ENCODE peak calls at places on chromosomes 4 and X, in nine cellular contexts. One of them, this sample, is unnamed.

GRCh38 chr4:38621004-38621684 is 42.9 kb upstream of the KLF3 start:
- DNase-seq in GM12878: no peak
- DNase-seq in stomach: peak
- DNase-seq in K562: peak
- DNase-seq in A549: peak
- DNase-seq in tibial nerve: peak
- DNase-seq in sigmoid colon: no peak
- DNase-seq in ovary: no peak
- DNase-seq in SK-N-SH: no peak
- DNase-seq in this sample: no peak

GRCh38 chrX:121365572-121366161 is 318.3 kb downstream of the GLUD2 start:
- DNase-seq in GM12878: no peak
- DNase-seq in stomach: no peak
- DNase-seq in K562: no peak
- DNase-seq in A549: no peak
- DNase-seq in tibial nerve: no peak
- DNase-seq in sigmoid colon: no peak
- DNase-seq in ovary: no peak
- DNase-seq in SK-N-SH: no peak
- DNase-seq in this sample: no peak

GRCh38 chrX:130560558-130560957 is 158.8 kb downstream of the RBMX2 start:
- DNase-seq in GM12878: no peak
- DNase-seq in stomach: no peak
- DNase-seq in K562: no peak
- DNase-seq in A549: no peak
- DNase-seq in tibial nerve: no peak
- DNase-seq in sigmoid colon: no peak
- DNase-seq in ovary: no peak
- DNase-seq in SK-N-SH: no peak
- DNase-seq in this sample: no peak

GRCh38 chrX:83966347-83966746 is 105.4 kb downstream of the CYLC1 start:
- DNase-seq in GM12878: no peak
- DNase-seq in stomach: no peak
- DNase-seq in K562: no peak
- DNase-seq in A549: no peak
- DNase-seq in tibial nerve: no peak
- DNase-seq in sigmoid colon: no peak
- DNase-seq in ovary: no peak
- DNase-seq in SK-N-SH: no peak
- DNase-seq in this sample: no peak

GRCh38 chrX:31981546-31982062 is 909.8 kb upstream of the FTHL17 start:
- DNase-seq in GM12878: no peak
- DNase-seq in stomach: no peak
- DNase-seq in K562: no peak
- DNase-seq in A549: no peak
- DNase-seq in tibial nerve: no peak
- DNase-seq in sigmoid colon: no peak
- DNase-seq in ovary: no peak
- DNase-seq in SK-N-SH: no peak
- DNase-seq in this sample: no peak

GRCh38 chr4:41098093-41098492 is 116.2 kb downstream of the APBB2 start:
- DNase-seq in GM12878: no peak
- DNase-seq in stomach: no peak
- DNase-seq in K562: no peak
- DNase-seq in A549: no peak
- DNase-seq in tibial nerve: no peak
- DNase-seq in sigmoid colon: no peak
- DNase-seq in ovary: no peak
- DNase-seq in SK-N-SH: no peak
- DNase-seq in this sample: no peak

GRCh38 chrX:25191403-25191802 is 175.6 kb upstream of the ARX start:
- DNase-seq in GM12878: no peak
- DNase-seq in stomach: no peak
- DNase-seq in K562: peak
- DNase-seq in A549: peak
- DNase-seq in tibial nerve: no peak
- DNase-seq in sigmoid colon: no peak
- DNase-seq in ovary: no peak
- DNase-seq in SK-N-SH: no peak
- DNase-seq in this sample: no peak

GRCh38 chr4:10773656-10774055 is 89.1 kb upstream of the CLNK start:
- DNase-seq in GM12878: no peak
- DNase-seq in stomach: no peak
- DNase-seq in K562: no peak
- DNase-seq in A549: no peak
- DNase-seq in tibial nerve: no peak
- DNase-seq in sigmoid colon: no peak
- DNase-seq in ovary: no peak
- DNase-seq in SK-N-SH: no peak
- DNase-seq in this sample: no peak

GRCh38 chrX:20545538-20545937 is 278.8 kb upstream of the RPS6KA3 start:
- DNase-seq in GM12878: no peak
- DNase-seq in stomach: no peak
- DNase-seq in K562: no peak
- DNase-seq in A549: no peak
- DNase-seq in tibial nerve: no peak
- DNase-seq in sigmoid colon: no peak
- DNase-seq in ovary: no peak
- DNase-seq in SK-N-SH: no peak
- DNase-seq in this sample: no peak

GRCh38 chrX:20620301-20620700 is 353.6 kb upstream of the RPS6KA3 start:
- DNase-seq in GM12878: no peak
- DNase-seq in stomach: no peak
- DNase-seq in K562: no peak
- DNase-seq in A549: peak
- DNase-seq in tibial nerve: no peak
- DNase-seq in sigmoid colon: no peak
- DNase-seq in ovary: no peak
- DNase-seq in SK-N-SH: no peak
- DNase-seq in this sample: no peak

GRCh38 chrX:131747173-131747572 is 203.3 kb downstream of the OR13H1 start:
- DNase-seq in GM12878: peak
- DNase-seq in stomach: peak
- DNase-seq in K562: no peak
- DNase-seq in A549: peak
- DNase-seq in tibial nerve: no peak
- DNase-seq in sigmoid colon: peak
- DNase-seq in ovary: peak
- DNase-seq in SK-N-SH: peak
- DNase-seq in this sample: no peak

GRCh38 chr4:156790866-156791265 is 180.7 kb downstream of the PDGFC start:
- DNase-seq in GM12878: no peak
- DNase-seq in stomach: no peak
- DNase-seq in K562: no peak
- DNase-seq in A549: no peak
- DNase-seq in tibial nerve: no peak
- DNase-seq in sigmoid colon: no peak
- DNase-seq in ovary: no peak
- DNase-seq in SK-N-SH: no peak
- DNase-seq in this sample: no peak

DNA sequence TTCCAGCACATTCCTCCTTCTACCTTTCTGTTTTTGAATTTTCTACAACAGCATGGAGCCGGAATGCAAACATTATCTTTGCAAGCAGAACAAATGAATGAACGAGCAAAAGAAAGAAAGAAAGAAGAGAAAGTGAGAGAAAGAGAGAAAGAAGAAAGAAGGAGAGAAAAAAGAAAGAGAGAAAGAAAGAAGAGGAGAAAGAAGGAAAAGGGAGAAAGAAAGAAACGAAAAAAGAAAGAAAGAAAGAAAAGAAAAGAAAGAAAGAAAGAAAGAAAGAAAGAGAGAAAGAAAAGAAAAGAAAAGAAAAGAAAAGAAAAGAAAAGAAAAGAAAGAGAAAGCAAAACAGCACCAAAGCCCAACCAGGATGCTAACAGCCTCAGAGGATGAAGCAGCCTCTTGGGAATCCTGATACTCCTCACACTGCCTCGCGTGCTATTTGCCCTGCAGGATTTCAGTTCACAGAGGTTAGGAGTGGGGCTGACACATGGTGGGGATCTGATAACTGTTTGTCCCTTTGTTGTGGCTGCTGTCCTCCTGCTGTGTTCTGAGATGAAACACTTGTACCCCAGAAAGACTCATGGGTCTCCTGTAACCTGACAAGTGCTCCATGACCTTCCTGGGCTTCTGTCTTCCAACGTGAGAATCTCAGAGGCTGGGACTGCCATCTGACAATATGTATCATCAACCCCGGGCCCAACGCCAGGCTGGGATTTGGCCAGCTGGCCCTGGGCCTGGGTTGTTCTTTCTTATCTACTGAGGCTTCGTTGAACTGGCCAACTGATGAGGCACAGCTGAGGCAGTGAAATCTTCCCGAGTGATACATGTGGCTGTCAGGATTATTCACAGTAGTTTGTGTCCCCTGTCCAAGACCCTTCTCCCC is 61.0 kb downstream of the SEPSECS start:
- DNase-seq in GM12878: no peak
- DNase-seq in stomach: peak
- DNase-seq in K562: peak
- DNase-seq in A549: peak
- DNase-seq in tibial nerve: peak
- DNase-seq in sigmoid colon: no peak
- DNase-seq in ovary: peak
- DNase-seq in SK-N-SH: peak
- DNase-seq in this sample: no peak
- TF ChIP-seq EP300 in GM12878: no peak
- TF ChIP-seq EP300 in stomach: no peak
- TF ChIP-seq EP300 in K562: no peak
- TF ChIP-seq EP300 in A549: no peak
- TF ChIP-seq EP300 in tibial nerve: no peak
- TF ChIP-seq EP300 in sigmoid colon: no peak
- TF ChIP-seq EP300 in ovary: no peak
- TF ChIP-seq EP300 in SK-N-SH: peak
- TF ChIP-seq EP300 in this sample: no peak

DNA sequence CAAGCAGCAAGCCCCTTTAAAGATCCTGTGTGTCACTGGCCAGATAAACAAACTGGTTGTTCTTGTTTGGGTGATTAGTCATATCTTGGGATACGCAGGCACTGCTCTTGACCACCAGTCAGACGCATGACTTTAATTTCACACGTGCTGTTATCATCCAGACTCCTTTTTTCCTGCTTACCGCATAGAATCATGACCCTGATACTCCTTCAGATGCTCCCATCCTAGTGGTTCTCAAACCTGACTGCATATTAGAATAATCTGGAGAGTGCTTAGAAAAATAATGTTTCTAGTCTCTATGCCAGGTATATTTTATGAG is 78.8 kb downstream of the CLDN22 start:
- DNase-seq in GM12878: no peak
- DNase-seq in stomach: no peak
- DNase-seq in K562: peak
- DNase-seq in A549: peak
- DNase-seq in tibial nerve: no peak
- DNase-seq in sigmoid colon: no peak
- DNase-seq in ovary: no peak
- DNase-seq in SK-N-SH: no peak
- DNase-seq in this sample: no peak
- H3K27ac ChIP-seq in GM12878: no peak
- H3K27ac ChIP-seq in stomach: peak
- H3K27ac ChIP-seq in K562: no peak
- H3K27ac ChIP-seq in A549: no peak
- H3K27ac ChIP-seq in tibial nerve: no peak
- H3K27ac ChIP-seq in sigmoid colon: no peak
- H3K27ac ChIP-seq in ovary: no peak
- H3K27ac ChIP-seq in SK-N-SH: no peak
- H3K27ac ChIP-seq in this sample: no peak

DNA sequence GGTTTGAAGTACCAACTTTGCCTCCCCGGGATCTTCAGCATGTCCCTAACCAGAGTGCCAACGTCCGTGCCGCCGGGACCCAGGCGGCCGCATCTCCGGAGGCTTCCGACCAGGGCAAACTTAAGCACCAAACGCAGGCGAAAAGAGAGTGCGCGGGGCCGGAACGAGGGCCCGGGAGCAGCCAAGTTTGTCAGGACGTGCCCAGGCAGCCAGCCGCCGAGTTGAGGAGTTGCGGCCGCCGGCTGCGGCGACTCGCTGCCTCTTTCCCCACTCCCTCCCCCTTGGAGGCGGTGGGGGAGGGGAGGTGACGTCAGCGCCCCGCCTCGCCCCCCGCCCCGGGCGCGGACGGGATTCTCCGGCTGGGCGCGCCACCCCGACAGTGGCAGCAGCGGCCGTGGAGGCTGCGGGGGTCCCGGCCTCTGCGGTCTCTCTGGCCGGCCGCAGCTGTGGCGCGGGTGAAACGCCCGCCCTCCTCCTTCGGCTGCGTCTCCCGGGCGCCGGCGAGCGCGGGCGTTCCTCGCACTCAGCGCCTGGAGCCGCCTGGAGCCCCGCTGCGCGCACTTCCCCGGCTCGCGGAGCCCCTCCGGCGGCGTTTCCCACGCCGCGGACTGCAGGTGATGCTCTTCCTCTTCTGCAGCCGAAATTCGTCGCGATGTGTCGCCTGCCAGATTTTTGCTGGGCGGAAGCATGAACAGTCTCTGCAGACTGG is 2.9 kb upstream of the FAT1 start:
- DNase-seq in GM12878: no peak
- DNase-seq in stomach: peak
- DNase-seq in K562: peak
- DNase-seq in A549: peak
- DNase-seq in tibial nerve: peak
- DNase-seq in sigmoid colon: peak
- DNase-seq in ovary: peak
- DNase-seq in SK-N-SH: peak
- DNase-seq in this sample: peak
- TF ChIP-seq CTCF in GM12878: no peak
- TF ChIP-seq CTCF in stomach: no peak
- TF ChIP-seq CTCF in K562: no peak
- TF ChIP-seq CTCF in A549: peak
- TF ChIP-seq CTCF in tibial nerve: no peak
- TF ChIP-seq CTCF in sigmoid colon: no peak
- TF ChIP-seq CTCF in ovary: no peak
- TF ChIP-seq CTCF in SK-N-SH: no peak
- TF ChIP-seq CTCF in this sample: no peak

GRCh38 chr4:6281436-6282144 is 11.9 kb downstream of the WFS1 start:
- DNase-seq in GM12878: no peak
- DNase-seq in stomach: no peak
- DNase-seq in K562: no peak
- DNase-seq in A549: no peak
- DNase-seq in tibial nerve: no peak
- DNase-seq in sigmoid colon: peak
- DNase-seq in ovary: peak
- DNase-seq in SK-N-SH: no peak
- DNase-seq in this sample: no peak

GRCh38 chr4:6280365-6280996 is 10.8 kb downstream of the WFS1 start:
- DNase-seq in GM12878: no peak
- DNase-seq in stomach: no peak
- DNase-seq in K562: no peak
- DNase-seq in A549: no peak
- DNase-seq in tibial nerve: no peak
- DNase-seq in sigmoid colon: no peak
- DNase-seq in ovary: peak
- DNase-seq in SK-N-SH: no peak
- DNase-seq in this sample: no peak

GRCh38 chr4:6279582-6280289 is 10.1 kb downstream of the WFS1 start:
- DNase-seq in GM12878: no peak
- DNase-seq in stomach: no peak
- DNase-seq in K562: no peak
- DNase-seq in A549: no peak
- DNase-seq in tibial nerve: no peak
- DNase-seq in sigmoid colon: no peak
- DNase-seq in ovary: peak
- DNase-seq in SK-N-SH: no peak
- DNase-seq in this sample: no peak

GRCh38 chr4:6283282-6283681 is 13.6 kb downstream of the WFS1 start:
- DNase-seq in GM12878: no peak
- DNase-seq in stomach: no peak
- DNase-seq in K562: no peak
- DNase-seq in A549: no peak
- DNase-seq in tibial nerve: no peak
- DNase-seq in sigmoid colon: no peak
- DNase-seq in ovary: no peak
- DNase-seq in SK-N-SH: no peak
- DNase-seq in this sample: no peak

GRCh38 chr4:6282247-6282646 is 12.6 kb downstream of the WFS1 start:
- DNase-seq in GM12878: no peak
- DNase-seq in stomach: no peak
- DNase-seq in K562: no peak
- DNase-seq in A549: no peak
- DNase-seq in tibial nerve: no peak
- DNase-seq in sigmoid colon: no peak
- DNase-seq in ovary: peak
- DNase-seq in SK-N-SH: no peak
- DNase-seq in this sample: no peak
- TF ChIP-seq EP300 in GM12878: no peak
- TF ChIP-seq EP300 in stomach: no peak
- TF ChIP-seq EP300 in K562: no peak
- TF ChIP-seq EP300 in A549: no peak
- TF ChIP-seq EP300 in tibial nerve: no peak
- TF ChIP-seq EP300 in sigmoid colon: no peak
- TF ChIP-seq EP300 in ovary: no peak
- TF ChIP-seq EP300 in SK-N-SH: no peak
- TF ChIP-seq EP300 in this sample: no peak

This sample was measured in suprapubic skin.